ENCODE peak calls at places on chromosomes 4 and X, in eight cellular contexts. One of them, this sample, is unnamed.

GRCh38 chr4:115851918-115852766 is 738.7 kb upstream of the NDST4 start:
- DNase-seq in K562: peak; percentile 4
- DNase-seq in CD8-positive, alpha-beta T cell: no peak
- DNase-seq in adrenal gland: peak; percentile 52
- DNase-seq in tibial artery: peak; percentile 55
- DNase-seq in breast epithelium: no peak
- DNase-seq in WERI-Rb-1: peak; percentile 81
- DNase-seq in A549: no peak
- DNase-seq in this sample: no peak

GRCh38 chrX:66760648-66761047 is 121.8 kb upstream of the EDA2R start:
- DNase-seq in CD8-positive, alpha-beta T cell: no peak
- DNase-seq in breast epithelium: no peak
- DNase-seq in tibial artery: no peak
- DNase-seq in WERI-Rb-1: no peak
- DNase-seq in adrenal gland: no peak
- DNase-seq in K562: peak; percentile 4
- DNase-seq in A549: no peak
- DNase-seq in this sample: no peak

GRCh38 chr4:10457255-10457801 is at the start of gene ZNF518B:
- DNase-seq in A549: peak; percentile 52
- DNase-seq in WERI-Rb-1: peak; percentile 59
- DNase-seq in K562: peak; percentile 90
- DNase-seq in tibial artery: peak; percentile 67
- DNase-seq in adrenal gland: peak; percentile 51
- DNase-seq in breast epithelium: no peak
- DNase-seq in CD8-positive, alpha-beta T cell: peak; percentile 72
- DNase-seq in this sample: peak; percentile 67

GRCh38 chr4:3307891-3308575 is 15.2 kb downstream of the RGS12 start:
- DNase-seq in tibial artery: peak; percentile 58
- DNase-seq in adrenal gland: peak; percentile 20
- DNase-seq in A549: no peak
- DNase-seq in breast epithelium: peak; percentile 30
- DNase-seq in K562: no peak
- DNase-seq in WERI-Rb-1: no peak
- DNase-seq in CD8-positive, alpha-beta T cell: no peak
- DNase-seq in this sample: peak; percentile 26

GRCh38 chrX:107537815-107538214 is 88.4 kb downstream of the FRMPD3 start:
- DNase-seq in A549: peak; percentile 21
- DNase-seq in WERI-Rb-1: peak; percentile 41
- DNase-seq in K562: peak; percentile 43
- DNase-seq in breast epithelium: no peak
- DNase-seq in CD8-positive, alpha-beta T cell: no peak
- DNase-seq in adrenal gland: peak; percentile 48
- DNase-seq in tibial artery: no peak
- DNase-seq in this sample: no peak

GRCh38 chr4:5932021-5932553 is 39.2 kb upstream of the CRMP1 start:
- DNase-seq in A549: no peak
- DNase-seq in adrenal gland: no peak
- DNase-seq in CD8-positive, alpha-beta T cell: no peak
- DNase-seq in breast epithelium: no peak
- DNase-seq in WERI-Rb-1: no peak
- DNase-seq in tibial artery: no peak
- DNase-seq in K562: no peak
- DNase-seq in this sample: no peak

GRCh38 chr4:70544279-70544870 is 26.0 kb downstream of the AMTN start:
- DNase-seq in A549: no peak
- DNase-seq in CD8-positive, alpha-beta T cell: no peak
- DNase-seq in K562: peak; percentile 9
- DNase-seq in tibial artery: no peak
- DNase-seq in breast epithelium: no peak
- DNase-seq in adrenal gland: no peak
- DNase-seq in WERI-Rb-1: no peak
- DNase-seq in this sample: no peak

GRCh38 chr4:122152699-122153328 is 683 bp downstream of the BLTP1 start:
- DNase-seq in A549: peak; percentile 13
- DNase-seq in K562: peak; percentile 26
- DNase-seq in adrenal gland: peak; percentile 50
- DNase-seq in tibial artery: peak; percentile 69
- DNase-seq in breast epithelium: no peak
- DNase-seq in CD8-positive, alpha-beta T cell: peak; percentile 3
- DNase-seq in WERI-Rb-1: peak; percentile 40
- DNase-seq in this sample: peak; percentile 52

GRCh38 chrX:150084474-150085229 is 146.4 kb upstream of the EOLA2 start:
- DNase-seq in tibial artery: no peak
- DNase-seq in CD8-positive, alpha-beta T cell: no peak
- DNase-seq in WERI-Rb-1: no peak
- DNase-seq in breast epithelium: no peak
- DNase-seq in K562: no peak
- DNase-seq in adrenal gland: no peak
- DNase-seq in A549: no peak
- DNase-seq in this sample: no peak

GRCh38 chrX:16664059-16664458 is 14.1 kb downstream of the S100G start:
- DNase-seq in adrenal gland: no peak
- DNase-seq in A549: no peak
- DNase-seq in tibial artery: no peak
- DNase-seq in CD8-positive, alpha-beta T cell: no peak
- DNase-seq in K562: no peak
- DNase-seq in breast epithelium: no peak
- DNase-seq in WERI-Rb-1: no peak
- DNase-seq in this sample: no peak

GRCh38 chrX:24647257-24648058 is at the start of gene PCYT1B:
- DNase-seq in adrenal gland: peak; percentile 67
- DNase-seq in tibial artery: peak; percentile 75
- DNase-seq in K562: peak; percentile 70
- DNase-seq in A549: no peak
- DNase-seq in WERI-Rb-1: no peak
- DNase-seq in breast epithelium: peak; percentile 50
- DNase-seq in CD8-positive, alpha-beta T cell: peak; percentile 36
- DNase-seq in this sample: peak; percentile 84

GRCh38 chr4:112857461-112857860 is 192.0 kb upstream of the ANK2 start:
- DNase-seq in WERI-Rb-1: no peak
- DNase-seq in A549: peak; percentile 7
- DNase-seq in tibial artery: no peak
- DNase-seq in adrenal gland: no peak
- DNase-seq in CD8-positive, alpha-beta T cell: no peak
- DNase-seq in breast epithelium: no peak
- DNase-seq in K562: no peak
- DNase-seq in this sample: no peak

GRCh38 chr4:26197018-26197779 is 123.6 kb upstream of the RBPJ start:
- DNase-seq in WERI-Rb-1: no peak
- DNase-seq in tibial artery: no peak
- DNase-seq in CD8-positive, alpha-beta T cell: peak; percentile 43
- DNase-seq in adrenal gland: no peak
- DNase-seq in breast epithelium: no peak
- DNase-seq in K562: no peak
- DNase-seq in A549: peak; percentile 6
- DNase-seq in this sample: no peak

GRCh38 chr4:75708218-75708691 is 16.1 kb upstream of the USO1 start:
- DNase-seq in A549: no peak
- DNase-seq in adrenal gland: no peak
- DNase-seq in tibial artery: no peak
- DNase-seq in breast epithelium: no peak
- DNase-seq in WERI-Rb-1: peak; percentile 18
- DNase-seq in K562: no peak
- DNase-seq in CD8-positive, alpha-beta T cell: peak; percentile 9
- DNase-seq in this sample: no peak

GRCh38 chrX:141662781-141663180 is 35.8 kb downstream of the SPANXD start:
- DNase-seq in CD8-positive, alpha-beta T cell: no peak
- DNase-seq in K562: no peak
- DNase-seq in tibial artery: no peak
- DNase-seq in breast epithelium: no peak
- DNase-seq in A549: no peak
- DNase-seq in WERI-Rb-1: no peak
- DNase-seq in adrenal gland: no peak
- DNase-seq in this sample: no peak

GRCh38 chr4:124883642-124884041 is 171.1 kb upstream of the ANKRD50 start:
- DNase-seq in breast epithelium: no peak
- DNase-seq in WERI-Rb-1: no peak
- DNase-seq in A549: no peak
- DNase-seq in CD8-positive, alpha-beta T cell: no peak
- DNase-seq in tibial artery: no peak
- DNase-seq in K562: no peak
- DNase-seq in adrenal gland: no peak
- DNase-seq in this sample: no peak

GRCh38 chr4:173040200-173040599 is 128.4 kb upstream of the GALNT7 start:
- DNase-seq in K562: no peak
- DNase-seq in CD8-positive, alpha-beta T cell: no peak
- DNase-seq in A549: no peak
- DNase-seq in breast epithelium: no peak
- DNase-seq in WERI-Rb-1: peak; percentile 52
- DNase-seq in tibial artery: no peak
- DNase-seq in adrenal gland: no peak
- DNase-seq in this sample: no peak

GRCh38 chrX:103155201-103155600 is 59.7 kb upstream of the BEX4 start:
- DNase-seq in WERI-Rb-1: no peak
- DNase-seq in A549: no peak
- DNase-seq in adrenal gland: no peak
- DNase-seq in breast epithelium: no peak
- DNase-seq in K562: no peak
- DNase-seq in CD8-positive, alpha-beta T cell: no peak
- DNase-seq in tibial artery: no peak
- DNase-seq in this sample: no peak

GRCh38 chr4:153138736-153139135 is 65.5 kb upstream of the TRIM2 start:
- DNase-seq in CD8-positive, alpha-beta T cell: no peak
- DNase-seq in adrenal gland: no peak
- DNase-seq in tibial artery: no peak
- DNase-seq in WERI-Rb-1: no peak
- DNase-seq in K562: no peak
- DNase-seq in breast epithelium: no peak
- DNase-seq in A549: no peak
- DNase-seq in this sample: no peak

DNA sequence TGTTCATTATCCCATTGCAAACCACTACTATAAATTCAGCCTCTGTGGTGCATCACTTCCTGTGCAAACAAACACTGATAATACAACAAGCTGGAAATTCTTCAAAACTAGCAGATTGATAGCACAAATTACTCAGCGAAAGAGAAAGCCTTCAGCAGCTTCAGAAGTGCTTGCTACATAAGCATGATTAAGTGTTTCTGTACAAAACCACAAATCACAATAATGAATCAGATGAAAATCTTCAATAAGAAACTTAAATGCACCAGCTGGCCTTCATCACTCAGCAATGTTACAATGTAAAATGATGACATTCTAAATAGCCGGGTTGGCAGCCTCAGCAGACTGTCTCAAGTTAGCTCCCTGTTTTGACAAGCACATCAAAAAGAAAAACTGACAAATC is 262.2 kb downstream of the SPOCK3 start:
- DNase-seq in breast epithelium: no peak
- DNase-seq in adrenal gland: no peak
- DNase-seq in CD8-positive, alpha-beta T cell: no peak
- DNase-seq in WERI-Rb-1: no peak
- DNase-seq in K562: no peak
- DNase-seq in tibial artery: no peak
- DNase-seq in A549: no peak
- DNase-seq in this sample: no peak
- H3K4me3 ChIP-seq in breast epithelium: no peak overlapping the region
- H3K4me3 ChIP-seq in adrenal gland: no peak overlapping the region
- H3K4me3 ChIP-seq in CD8-positive, alpha-beta T cell: no peak overlapping the region
- H3K4me3 ChIP-seq in WERI-Rb-1: no peak overlapping the region
- H3K4me3 ChIP-seq in K562: no peak overlapping the region
- H3K4me3 ChIP-seq in tibial artery: no peak overlapping the region
- H3K4me3 ChIP-seq in A549: no peak overlapping the region
- H3K4me3 ChIP-seq in this sample: no peak overlapping the region

DNA sequence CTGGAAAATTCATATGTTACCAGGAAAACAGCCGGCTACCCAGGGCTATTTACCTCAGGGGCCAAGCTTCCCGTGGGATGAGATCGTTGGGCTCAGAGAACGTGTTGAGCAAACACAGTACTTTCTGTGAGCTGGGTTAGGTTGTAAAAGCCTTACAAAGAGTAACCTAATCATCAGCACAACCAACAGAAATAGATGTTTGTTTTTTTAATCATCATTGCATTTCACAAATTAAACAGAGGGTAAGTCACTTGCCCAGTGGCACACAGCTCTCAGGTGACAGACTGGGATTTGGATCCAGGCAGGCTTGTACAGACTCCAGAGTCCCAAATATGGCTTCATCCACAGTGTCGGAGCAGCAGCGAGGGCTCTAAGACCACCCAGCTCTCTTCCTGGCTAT is 20.1 kb downstream of the SPON2 start:
- DNase-seq in A549: no peak
- DNase-seq in breast epithelium: no peak
- DNase-seq in adrenal gland: no peak
- DNase-seq in WERI-Rb-1: no peak
- DNase-seq in CD8-positive, alpha-beta T cell: no peak
- DNase-seq in tibial artery: no peak
- DNase-seq in K562: no peak
- DNase-seq in this sample: no peak
- H3K27ac ChIP-seq in A549: no peak overlapping the region
- H3K27ac ChIP-seq in breast epithelium: no peak overlapping the region
- H3K27ac ChIP-seq in adrenal gland: no peak overlapping the region
- H3K27ac ChIP-seq in WERI-Rb-1: no peak overlapping the region
- H3K27ac ChIP-seq in CD8-positive, alpha-beta T cell: no peak overlapping the region
- H3K27ac ChIP-seq in tibial artery: no peak overlapping the region
- H3K27ac ChIP-seq in K562: no peak overlapping the region
- H3K27ac ChIP-seq in this sample: no peak overlapping the region

GRCh38 chr4:16196482-16197393 is 29.5 kb downstream of the TAPT1 start:
- DNase-seq in CD8-positive, alpha-beta T cell: no peak
- DNase-seq in WERI-Rb-1: no peak
- DNase-seq in A549: peak; percentile 8
- DNase-seq in tibial artery: no peak
- DNase-seq in breast epithelium: no peak
- DNase-seq in adrenal gland: peak; percentile 38
- DNase-seq in K562: no peak
- DNase-seq in this sample: no peak
- H3K4me3 ChIP-seq in CD8-positive, alpha-beta T cell: no peak overlapping the region
- H3K4me3 ChIP-seq in WERI-Rb-1: no peak overlapping the region
- H3K4me3 ChIP-seq in A549: peak overlapping the region; percentile 27
- H3K4me3 ChIP-seq in tibial artery: peak overlapping the region; percentile 40
- H3K4me3 ChIP-seq in breast epithelium: peak overlapping the region; percentile 7
- H3K4me3 ChIP-seq in adrenal gland: no peak overlapping the region
- H3K4me3 ChIP-seq in K562: no peak overlapping the region
- H3K4me3 ChIP-seq in this sample: no peak overlapping the region

DNA sequence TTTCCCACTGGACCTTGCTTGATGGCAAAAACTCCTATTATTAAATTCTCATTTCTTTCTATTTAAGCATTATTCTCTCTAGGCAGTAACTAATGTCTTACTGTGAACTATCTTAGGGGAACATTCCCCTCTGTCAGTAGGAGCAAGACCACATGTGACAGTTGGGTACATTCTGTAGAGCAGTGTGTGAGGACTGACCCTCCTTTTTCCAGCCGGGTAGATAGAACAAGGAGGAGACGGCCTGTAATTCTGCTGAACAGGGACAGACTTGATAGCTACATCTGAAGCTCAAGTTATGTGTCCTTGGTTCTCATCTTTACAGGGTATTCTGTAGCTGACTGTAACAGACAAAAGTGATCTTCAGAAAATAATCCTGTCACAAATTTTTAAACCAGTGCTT is 43.3 kb downstream of the FNIP2 start:
- DNase-seq in tibial artery: no peak
- DNase-seq in K562: no peak
- DNase-seq in breast epithelium: no peak
- DNase-seq in adrenal gland: no peak
- DNase-seq in A549: no peak
- DNase-seq in WERI-Rb-1: no peak
- DNase-seq in CD8-positive, alpha-beta T cell: no peak
- DNase-seq in this sample: no peak
- H3K27ac ChIP-seq in tibial artery: peak overlapping the region; percentile 75
- H3K27ac ChIP-seq in K562: peak overlapping the region; percentile 54
- H3K27ac ChIP-seq in breast epithelium: peak overlapping the region; percentile 64
- H3K27ac ChIP-seq in adrenal gland: peak overlapping the region; percentile 81
- H3K27ac ChIP-seq in A549: no peak overlapping the region
- H3K27ac ChIP-seq in WERI-Rb-1: no peak overlapping the region
- H3K27ac ChIP-seq in CD8-positive, alpha-beta T cell: no peak overlapping the region
- H3K27ac ChIP-seq in this sample: peak overlapping the region; percentile 85